ENCODE peak calls at places on chromosomes 4 and X, in ten cellular contexts. K is esophagus squamous epithelium, O is D341Med, B is NCI-H1417, F is astrocyte of the cerebellum, L is mesothelial cell of epicardium, V is HEK293T, P is iris pigment epithelial cell, W is mesenchymal stem cell, R is Peyer's patch. T is an unnamed sample.

GRCh38 chr4:165398570-165398969 is 19.8 kb downstream of the CPE start:
- DNase-seq in K (no peak), O (peak; percentile 85), B (peak; percentile 90), F (no peak), L (no peak), V (peak; percentile 80), P (peak; percentile 67), W (peak; percentile 54), R (no peak), T (peak; percentile 17)

GRCh38 chr4:137032242-137032641 is 500.1 kb downstream of the PCDH18 start:
- DNase-seq in K (no peak), O (peak; percentile 31), B (peak; percentile 41), F (peak; percentile 15), L (no peak), V (no peak), P (peak; percentile 1), W (no peak), R (no peak), T (no peak)

GRCh38 chrX:18895157-18895952 is 88.6 kb downstream of the PHKA2 start:
- DNase-seq in K (no peak), O (no peak), B (no peak), F (no peak), L (no peak), V (no peak), P (peak; percentile 34), W (no peak), R (no peak), T (peak; percentile 87)

GRCh38 chrX:44183329-44183728 is 160.1 kb downstream of the EFHC2 start:
- DNase-seq in K (no peak), O (no peak), B (no peak), F (no peak), L (no peak), V (no peak), P (no peak), W (no peak), R (no peak), T (peak; percentile 37)

GRCh38 chr4:72449705-72450104 is 119.3 kb downstream of the ADAMTS3 start:
- DNase-seq in K (no peak), O (no peak), B (no peak), F (no peak), L (no peak), V (no peak), P (no peak), W (no peak), R (no peak), T (no peak)

GRCh38 chrX:38347136-38347535 is 5.3 kb upstream of the OTC start:
- DNase-seq in K (no peak), O (no peak), B (no peak), F (peak; percentile 5), L (no peak), V (no peak), P (peak; percentile 82), W (peak; percentile 73), R (no peak), T (peak; percentile 78)

GRCh38 chrX:53440101-53440500 is 5.9 kb upstream of the HSD17B10 start:
- DNase-seq in K (no peak), O (no peak), B (peak; percentile 60), F (no peak), L (no peak), V (no peak), P (no peak), W (no peak), R (no peak), T (no peak)

GRCh38 chr4:38837849-38838248 is 18.8 kb downstream of the TLR6 start:
- DNase-seq in K (no peak), O (no peak), B (no peak), F (no peak), L (no peak), V (no peak), P (peak; percentile 70), W (peak; percentile 39), R (no peak), T (peak; percentile 68)

GRCh38 chrX:40845331-40845911 is 110.1 kb upstream of the MED14 start:
- DNase-seq in K (no peak), O (no peak), B (no peak), F (peak; percentile 93), L (no peak), V (no peak), P (peak; percentile 95), W (peak; percentile 68), R (no peak), T (peak; percentile 17)

GRCh38 chrX:110964761-110965160 is 131.2 kb upstream of the PAK3 start:
- DNase-seq in K (no peak), O (no peak), B (peak; percentile 16), F (no peak), L (no peak), V (no peak), P (no peak), W (no peak), R (no peak), T (no peak)

GRCh38 chrX:80792205-80792604 is 17.5 kb downstream of the BRWD3 start:
- DNase-seq in K (no peak), O (no peak), B (no peak), F (no peak), L (no peak), V (no peak), P (peak; percentile 40), W (peak; percentile 6), R (no peak), T (no peak)

GRCh38 chrX:120016068-120016441 is 61.4 kb downstream of the RHOXF2B start:
- DNase-seq in K (no peak), O (no peak), B (no peak), F (no peak), L (no peak), V (no peak), P (no peak), W (no peak), R (no peak), T (no peak)

GRCh38 chr4:64705989-64706388 is 296.7 kb upstream of the TECRL start:
- DNase-seq in K (no peak), O (no peak), B (no peak), F (no peak), L (no peak), V (no peak), P (no peak), W (peak; percentile 3), R (no peak), T (no peak)

GRCh38 chrX:118644378-118644777 is 83.0 kb upstream of the IL13RA1 start:
- DNase-seq in K (no peak), O (no peak), B (no peak), F (peak; percentile 22), L (no peak), V (peak; percentile 30), P (peak; percentile 56), W (peak; percentile 48), R (no peak), T (peak; percentile 55)

GRCh38 chr4:22491939-22492338 is 23.9 kb downstream of the ADGRA3 start:
- DNase-seq in K (no peak), O (no peak), B (no peak), F (no peak), L (no peak), V (no peak), P (no peak), W (no peak), R (no peak), T (no peak)

GRCh38 chr4:87353592-87353991 is 30.9 kb upstream of the HSD17B13 start:
- DNase-seq in K (no peak), O (peak; percentile 50), B (peak; percentile 7), F (peak; percentile 12), L (peak; percentile 44), V (peak; percentile 38), P (peak; percentile 68), W (peak; percentile 62), R (no peak), T (peak; percentile 57)

GRCh38 chr4:78720994-78721677 is 55.0 kb upstream of the BMP2K start:
- DNase-seq in K (no peak), O (no peak), B (no peak), F (no peak), L (no peak), V (no peak), P (no peak), W (no peak), R (no peak), T (no peak)

GRCh38 chrX:6729581-6729980 is 194.7 kb upstream of the VCX3A start:
- DNase-seq in K (no peak), O (no peak), B (no peak), F (no peak), L (no peak), V (no peak), P (no peak), W (no peak), R (no peak), T (peak; percentile 61)

GRCh38 chrX:132612990-132613564 is 124.2 kb upstream of the MBNL3 start:
- DNase-seq in K (no peak), O (peak; percentile 69), B (peak; percentile 34), F (peak; percentile 3), L (peak; percentile 79), V (peak; percentile 63), P (peak; percentile 34), W (peak; percentile 47), R (peak; percentile 23), T (peak; percentile 19)

GRCh38 chr4:16505726-16506125 is 279.5 kb upstream of the TAPT1 start:
- DNase-seq in K (no peak), O (peak; percentile 47), B (no peak), F (no peak), L (no peak), V (peak; percentile 23), P (no peak), W (peak; percentile 3), R (no peak), T (no peak)

GRCh38 chrX:19544693-19545305 is 29.5 kb upstream of the MAP3K15 start:
- DNase-seq in K (no peak), O (peak; percentile 49), B (peak; percentile 55), F (peak; percentile 42), L (no peak), V (peak; percentile 62), P (peak; percentile 66), W (peak; percentile 58), R (peak; percentile 40), T (peak; percentile 46)

GRCh38 chr4:168440442-168441264 is 39.6 kb downstream of the DDX60L start:
- DNase-seq in K (no peak), O (no peak), B (no peak), F (peak; percentile 27), L (no peak), V (no peak), P (peak; percentile 75), W (peak; percentile 81), R (no peak), T (peak; percentile 87)

GRCh38 chrX:119187298-119187697 is 48.8 kb upstream of the PGRMC1 start:
- DNase-seq in K (no peak), O (no peak), B (no peak), F (no peak), L (no peak), V (no peak), P (no peak), W (no peak), R (no peak), T (no peak)

GRCh38 chr4:88809561-88810219 is 112.1 kb upstream of the NAP1L5 start:
- DNase-seq in K (no peak), O (no peak), B (no peak), F (no peak), L (no peak), V (no peak), P (no peak), W (no peak), R (no peak), T (no peak)

GRCh38 chrX:18997916-18998315 is 14.0 kb upstream of the PHKA2 start:
- DNase-seq in K (no peak), O (no peak), B (no peak), F (no peak), L (no peak), V (no peak), P (peak; percentile 6), W (peak; percentile 13), R (no peak), T (no peak)

GRCh38 chr4:106691749-106692148 is 323.2 kb upstream of the GIMD1 start:
- DNase-seq in K (no peak), O (peak; percentile 33), B (no peak), F (no peak), L (no peak), V (no peak), P (no peak), W (no peak), R (no peak), T (no peak)

GRCh38 chr4:91758487-91758886 is 545.3 kb upstream of the GRID2 start:
- DNase-seq in K (no peak), O (no peak), B (no peak), F (peak; percentile 64), L (no peak), V (no peak), P (peak; percentile 54), W (peak; percentile 3), R (no peak), T (peak; percentile 67)

GRCh38 chrX:14697453-14697852 is 168.1 kb downstream of the GLRA2 start:
- DNase-seq in K (no peak), O (peak; percentile 43), B (peak; percentile 35), F (no peak), L (no peak), V (peak; percentile 60), P (no peak), W (peak; percentile 10), R (peak; percentile 17), T (peak; percentile 11)